ENCODE peak calls at places on chromosomes 16 and 17, in ten cellular contexts. F is left ventricle myocardium inferior, I is heart left ventricle, B is A549, P is cardiac muscle cell, S is DND-41, D is right lobe of liver, A is ovary, R is endothelial cell of umbilical vein, X is IMR-90. G is an unnamed sample.

GRCh38 chr17:79739148-79740062 is 8.7 kb downstream of the ENPP7 start:
- DNase-seq in F (no peak), I (no peak), B (no peak), P (no peak), S (no peak), D (no peak), A (no peak), R (no peak), X (no peak), G (no peak)

GRCh38 chr17:4719684-4720221 is 9.3 kb downstream of the ARRB2 start:
- DNase-seq in F (no peak), I (no peak), B (peak), P (peak), S (no peak), D (no peak), A (no peak), R (peak), X (no peak), G (peak)

GRCh38 chr16:68406458-68407041 is 41.8 kb downstream of the SMPD3 start:
- DNase-seq in F (no peak), I (no peak), B (no peak), P (no peak), S (no peak), D (no peak), A (no peak), R (no peak), X (peak), G (no peak)

GRCh38 chr17:19730829-19731228 is 14.4 kb upstream of the SLC47A2 start:
- DNase-seq in F (no peak), I (no peak), B (no peak), P (no peak), S (no peak), D (no peak), A (no peak), R (no peak), X (no peak), G (no peak)

GRCh38 chr16:87305505-87306391 is 11.4 kb downstream of the C16orf95 start:
- DNase-seq in F (no peak), I (no peak), B (no peak), P (peak), S (no peak), D (no peak), A (no peak), R (no peak), X (no peak), G (no peak)

GRCh38 chr17:55784666-55785065 is 33.8 kb downstream of the PCTP start:
- DNase-seq in F (no peak), I (no peak), B (no peak), P (no peak), S (no peak), D (no peak), A (no peak), R (no peak), X (no peak), G (no peak)

GRCh38 chr17:27354491-27355081 is 60.7 kb downstream of the WSB1 start:
- DNase-seq in F (no peak), I (no peak), B (no peak), P (no peak), S (no peak), D (no peak), A (no peak), R (no peak), X (no peak), G (no peak)

GRCh38 chr16:379183-379960 is 2.4 kb downstream of the PGAP6 start:
- DNase-seq in F (no peak), I (no peak), B (no peak), P (no peak), S (no peak), D (no peak), A (peak), R (no peak), X (no peak), G (peak)

GRCh38 chr16:79351927-79352326 is 248.6 kb downstream of the MAF start:
- DNase-seq in F (no peak), I (no peak), B (no peak), P (no peak), S (no peak), D (no peak), A (no peak), R (no peak), X (no peak), G (no peak)

GRCh38 chr17:77999413-78000173 is 41.1 kb downstream of the TNRC6C start:
- DNase-seq in F (no peak), I (no peak), B (no peak), P (peak), S (no peak), D (no peak), A (no peak), R (peak), X (peak), G (no peak)

GRCh38 chr17:50487213-50488096 is 8.8 kb downstream of the RSAD1 start:
- DNase-seq in F (no peak), I (no peak), B (no peak), P (no peak), S (no peak), D (no peak), A (no peak), R (no peak), X (peak), G (no peak)

GRCh38 chr17:69435986-69436696 is 21.6 kb downstream of the MAP2K6 start:
- DNase-seq in F (no peak), I (no peak), B (no peak), P (no peak), S (no peak), D (no peak), A (no peak), R (no peak), X (no peak), G (no peak)
- TF ChIP-seq CTCF in F (no peak), I (no peak), B (no peak), P (no peak), S (no peak), D (no peak), A (no peak), R (no peak), X (no peak), G (no peak)

GRCh38 chr16:75110637-75111513 is 5.7 kb downstream of the LDHD start:
- DNase-seq in F (peak), I (peak), B (peak), P (peak), S (peak), D (peak), A (peak), R (peak), X (peak), G (peak)
- H3K4me3 ChIP-seq in F (peak), I (peak), B (peak), P (no peak), S (peak), D (no peak), A (peak), R (no peak), X (peak), G (no peak)

GRCh38 chr16:29820730-29821662 is 734 bp downstream of the MVP start:
- DNase-seq in F (no peak), I (peak), B (peak), P (no peak), S (no peak), D (peak), A (peak), R (no peak), X (no peak), G (peak)

GRCh38 chr16:29818082-29818481 is 2.1 kb downstream of the PAGR1 start:
- DNase-seq in F (no peak), I (no peak), B (no peak), P (no peak), S (no peak), D (no peak), A (no peak), R (no peak), X (no peak), G (no peak)

GRCh38 chr16:29821663-29822115 is 1.4 kb downstream of the MVP start:
- DNase-seq in F (no peak), I (no peak), B (peak), P (peak), S (no peak), D (no peak), A (peak), R (peak), X (peak), G (peak)

GRCh38 chr16:29820271-29820701 is at the start of gene MVP:
- DNase-seq in F (peak), I (peak), B (peak), P (peak), S (peak), D (peak), A (peak), R (peak), X (peak), G (peak)

DNA sequence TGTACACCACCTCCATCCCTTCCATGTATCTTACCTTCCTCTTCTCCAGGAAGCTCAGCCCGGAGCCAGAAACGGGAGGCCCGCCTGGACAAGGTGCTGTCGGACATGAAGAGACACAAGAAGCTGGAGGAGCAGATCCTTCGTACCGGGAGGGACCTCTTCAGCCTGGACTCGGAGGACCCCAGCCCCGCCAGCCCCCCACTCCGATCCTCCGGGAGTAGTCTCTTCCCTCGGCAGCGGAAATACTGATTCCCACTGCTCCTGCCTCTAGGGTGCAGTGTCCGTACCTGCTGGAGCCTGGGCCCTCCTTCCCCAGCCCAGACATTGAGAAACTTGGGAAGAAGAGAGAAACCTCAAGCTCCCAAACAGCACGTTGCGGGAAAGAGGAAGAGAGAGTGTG is 756 bp upstream of the MVP start:
- DNase-seq in F (no peak), I (no peak), B (peak), P (no peak), S (no peak), D (no peak), A (no peak), R (no peak), X (no peak), G (peak)
- TF ChIP-seq CTCF in F (no peak), I (no peak), B (peak), P (no peak), S (no peak), D (no peak), A (no peak), R (no peak), X (no peak), G (peak)

GRCh38 chr16:14634389-14634725 is 1.6 kb downstream of the BFAR start:
- DNase-seq in F (no peak), I (no peak), B (no peak), P (no peak), S (no peak), D (no peak), A (no peak), R (no peak), X (no peak), G (no peak)
- H3K4me3 ChIP-seq in F (peak), I (peak), B (peak), P (peak), S (peak), D (no peak), A (peak), R (peak), X (no peak), G (peak)